ENCODE peak calls at places on chromosomes 2 and 18, in eight cellular contexts. L is astrocyte of the spinal cord, E is GM12865, P is neural progenitor cell, N is left ventricle myocardium inferior, Z is dorsolateral prefrontal cortex, S is natural killer cell, X is Peyer's patch. A is an unnamed sample.

GRCh38 chr2:148545387-148546256 is 98.9 kb upstream of the EPC2 start:
- DNase-seq in L (no peak), E (no peak), P (no peak), N (no peak), Z (no peak), S (no peak), X (no peak), A (peak)

GRCh38 chr2:177038772-177039484 is 173.7 kb upstream of the HNRNPA3 start:
- DNase-seq in L (no peak), E (no peak), P (no peak), N (no peak), Z (no peak), S (no peak), X (no peak), A (no peak)

GRCh38 chr18:43012951-43013350 is 102.5 kb downstream of the RIT2 start:
- DNase-seq in L (no peak), E (no peak), P (no peak), N (no peak), Z (no peak), S (no peak), X (no peak), A (no peak)

GRCh38 chr2:237324446-237325236 is 89.3 kb downstream of the COL6A3 start:
- DNase-seq in L (peak), E (no peak), P (no peak), N (no peak), Z (no peak), S (no peak), X (no peak), A (no peak)

GRCh38 chr2:36885605-36886004 is 80.7 kb downstream of the STRN start:
- DNase-seq in L (no peak), E (no peak), P (no peak), N (no peak), Z (no peak), S (no peak), X (no peak), A (no peak)

GRCh38 chr2:219675206-219675605 is 47.8 kb downstream of the SLC4A3 start:
- DNase-seq in L (no peak), E (no peak), P (no peak), N (no peak), Z (no peak), S (no peak), X (no peak), A (no peak)

GRCh38 chr2:6960659-6961058 is 43.4 kb downstream of the RNF144A start:
- DNase-seq in L (peak), E (no peak), P (no peak), N (no peak), Z (no peak), S (no peak), X (no peak), A (no peak)

GRCh38 chr2:168571061-168571460 is 115.0 kb downstream of the CERS6 start:
- DNase-seq in L (peak), E (no peak), P (no peak), N (no peak), Z (no peak), S (no peak), X (no peak), A (no peak)

GRCh38 chr2:237941239-237941638 is 25.6 kb upstream of the UBE2F start:
- DNase-seq in L (no peak), E (no peak), P (no peak), N (no peak), Z (no peak), S (no peak), X (no peak), A (no peak)

GRCh38 chr2:86001326-86001725 is 104.4 kb downstream of the POLR1A start:
- DNase-seq in L (no peak), E (no peak), P (no peak), N (no peak), Z (no peak), S (no peak), X (no peak), A (no peak)

GRCh38 chr2:42801388-42801787 is 9.0 kb upstream of the HAAO start:
- DNase-seq in L (no peak), E (no peak), P (no peak), N (no peak), Z (no peak), S (no peak), X (no peak), A (no peak)

GRCh38 chr18:26745288-26745975 is 120.1 kb downstream of the AQP4 start:
- DNase-seq in L (no peak), E (no peak), P (no peak), N (no peak), Z (no peak), S (no peak), X (no peak), A (no peak)

GRCh38 chr2:40760071-40760666 is 308.3 kb upstream of the SLC8A1 start:
- DNase-seq in L (peak), E (peak), P (peak), N (no peak), Z (no peak), S (no peak), X (no peak), A (no peak)

DNA sequence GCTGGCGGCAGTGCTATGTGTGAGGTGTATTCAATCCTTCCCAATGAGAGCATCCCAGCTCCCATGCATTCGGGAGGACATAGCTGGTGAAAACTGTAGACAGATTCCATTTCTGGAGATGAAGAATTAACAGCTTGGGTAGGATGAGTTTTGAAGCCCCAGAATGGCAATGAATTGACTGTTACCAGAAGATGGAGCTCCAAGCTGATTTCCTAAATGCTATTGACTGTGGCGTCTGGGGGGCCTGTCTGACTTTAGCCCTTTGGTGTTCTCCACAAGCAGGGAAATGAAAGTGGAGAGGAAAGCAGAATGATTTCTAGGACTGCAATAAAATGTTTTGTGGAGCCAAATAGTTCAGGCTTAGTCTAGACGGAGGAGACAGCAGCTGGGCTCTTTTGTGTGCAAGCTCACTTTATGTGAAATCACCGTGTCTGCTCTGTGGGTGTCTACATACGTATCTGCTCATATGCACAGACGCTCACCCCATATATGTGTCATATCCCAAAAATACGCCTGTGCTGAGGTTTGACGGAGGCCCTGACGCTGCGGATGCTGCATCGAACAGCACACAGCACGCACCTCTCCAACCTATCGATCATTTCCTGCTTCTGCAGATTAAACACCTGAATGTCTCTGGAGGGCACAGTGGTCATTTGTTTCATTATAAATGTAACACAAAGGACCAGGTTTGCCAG is 166.4 kb upstream of the PXDN start:
- DNase-seq in L (peak), E (no peak), P (no peak), N (no peak), Z (no peak), S (no peak), X (no peak), A (no peak)
- TF ChIP-seq CTCF in L (peak), E (no peak), P (peak), N (peak), Z (peak), S (no peak), X (no peak), A (no peak)

GRCh38 chr2:225556461-225556860 is 157.0 kb downstream of the NYAP2 start:
- DNase-seq in L (no peak), E (no peak), P (no peak), N (no peak), Z (no peak), S (no peak), X (no peak), A (no peak)
- TF ChIP-seq CTCF in L (peak), E (no peak), P (peak), N (no peak), Z (no peak), S (no peak), X (no peak), A (no peak)

DNA sequence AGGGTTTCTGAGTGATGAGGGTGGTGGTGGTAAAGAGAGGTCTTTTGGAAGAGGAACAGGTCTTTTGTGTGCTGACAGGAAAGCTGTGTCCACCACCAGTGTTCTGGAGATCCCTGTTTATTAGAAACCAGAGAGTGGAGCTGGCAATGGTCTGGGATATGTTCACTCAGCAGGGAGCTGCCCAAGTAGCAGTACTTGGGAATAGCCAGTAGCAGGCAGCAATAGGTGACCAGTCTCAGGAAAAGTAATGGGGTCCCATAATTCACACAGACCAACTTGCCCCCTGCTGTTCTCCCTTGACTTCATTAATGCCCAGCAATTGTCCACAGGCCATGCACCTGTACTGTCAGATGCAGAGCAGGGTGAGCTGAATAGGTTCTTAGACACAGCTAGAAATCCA is 1.8 kb downstream of the TSPYL6 start:
- DNase-seq in L (no peak), E (no peak), P (no peak), N (no peak), Z (no peak), S (no peak), X (no peak), A (no peak)
- TF ChIP-seq CTCF in L (peak), E (no peak), P (no peak), N (no peak), Z (no peak), S (no peak), X (no peak), A (no peak)

GRCh38 chr2:239275871-239276812 is 124.7 kb downstream of the HDAC4 start:
- DNase-seq in L (peak), E (no peak), P (no peak), N (peak), Z (peak), S (no peak), X (peak), A (peak)

GRCh38 chr2:239274391-239275001 is 126.3 kb downstream of the HDAC4 start:
- DNase-seq in L (peak), E (no peak), P (peak), N (no peak), Z (no peak), S (no peak), X (peak), A (peak)

GRCh38 chr2:239273280-239274234 is 127.3 kb downstream of the HDAC4 start:
- DNase-seq in L (no peak), E (no peak), P (no peak), N (no peak), Z (peak), S (no peak), X (peak), A (peak)

GRCh38 chr2:239276813-239277193 is 124.0 kb downstream of the HDAC4 start:
- DNase-seq in L (no peak), E (no peak), P (no peak), N (no peak), Z (no peak), S (no peak), X (no peak), A (peak)

DNA sequence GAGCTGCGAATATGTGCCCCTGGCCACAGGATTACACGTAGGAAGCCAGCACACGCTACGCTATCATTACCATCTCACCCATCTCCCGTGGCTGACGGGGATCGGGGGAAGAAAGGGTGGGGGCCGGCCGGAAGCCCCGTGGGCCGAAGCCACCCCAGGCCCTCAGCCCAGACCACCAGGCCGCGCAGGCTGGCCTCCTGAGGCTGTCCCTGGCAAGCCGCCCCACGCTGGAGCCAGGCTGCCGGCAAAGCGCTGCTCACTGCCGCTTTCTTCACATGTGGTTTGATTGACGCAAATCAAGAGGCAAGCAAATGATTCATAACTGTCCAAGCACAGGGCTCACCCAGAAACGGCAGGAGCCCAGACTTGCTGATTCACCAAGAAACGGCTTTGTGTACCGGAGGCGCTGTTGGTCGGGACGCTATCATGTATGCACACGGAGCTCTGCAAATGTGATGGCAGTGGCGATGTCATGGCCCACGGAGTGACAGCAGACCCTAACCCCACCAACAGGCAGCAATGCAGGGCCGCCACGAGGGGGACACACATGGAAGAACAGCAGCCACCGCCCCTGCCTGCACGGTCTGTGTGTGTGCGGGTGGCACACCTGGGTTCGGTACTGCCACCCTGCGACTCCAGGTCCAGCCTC is 125.7 kb downstream of the HDAC4 start:
- DNase-seq in L (peak), E (peak), P (no peak), N (peak), Z (peak), S (peak), X (peak), A (peak)
- TF ChIP-seq CTCF in L (no peak), E (no peak), P (no peak), N (peak), Z (no peak), S (no peak), X (no peak), A (no peak)

A was measured in CD14-positive monocyte.